ENCODE peak calls at places on chromosomes 3 and 15, in seven cellular contexts. X, M, Q, E, R, K and C are unnamed samples.

GRCh38 chr15:71651750-71652186 is 158.6 kb upstream of the NR2E3 start:
- DNase-seq in K (peak), R (no peak), X (peak), E (no peak), M (peak), Q (no peak), C (peak)

GRCh38 chr3:71693641-71694040 is 31.6 kb downstream of the EIF4E3 start:
- DNase-seq in K (no peak), R (no peak), Q (no peak), M (no peak), X (no peak), E (no peak), C (no peak)

GRCh38 chr3:113844622-113845222 is 6.1 kb downstream of the GRAMD1C start:
- DNase-seq in R (no peak), X (no peak), E (no peak), M (no peak), Q (no peak), K (peak), C (peak)

GRCh38 chr15:33200444-33200843 is 5.9 kb upstream of the FMN1 start:
- DNase-seq in M (no peak), Q (no peak), R (no peak), X (no peak), K (no peak), E (no peak), C (no peak)

GRCh38 chr15:63968122-63968524 is 78.2 kb downstream of the DAPK2 start:
- DNase-seq in R (peak), Q (peak), K (no peak), X (no peak), E (no peak), M (no peak), C (no peak)

GRCh38 chr15:45448066-45448510 is 69.7 kb upstream of the GATM start:
- DNase-seq in E (no peak), M (no peak), K (no peak), R (no peak), X (no peak), Q (no peak), C (peak)

GRCh38 chr15:101139986-101140696 is 111.7 kb downstream of the CHSY1 start:
- DNase-seq in Q (peak), R (no peak), M (no peak), K (no peak), X (no peak), E (no peak), C (no peak)

GRCh38 chr3:50251220-50251619 is 15.2 kb downstream of the GNAI2 start:
- DNase-seq in K (no peak), Q (no peak), R (no peak), E (no peak), X (no peak), M (no peak), C (no peak)

GRCh38 chr3:35936571-35936970 is 297.2 kb downstream of the ARPP21 start:
- DNase-seq in Q (no peak), E (no peak), M (no peak), X (no peak), R (no peak), K (no peak), C (no peak)

GRCh38 chr15:52503788-52504496 is 24.7 kb downstream of the MYO5A start:
- DNase-seq in E (no peak), R (no peak), M (no peak), X (no peak), Q (no peak), K (no peak), C (no peak)

GRCh38 chr15:88744548-88745020 is 58.7 kb upstream of the ACAN start:
- DNase-seq in E (no peak), R (no peak), K (no peak), X (no peak), Q (no peak), M (no peak), C (no peak)

GRCh38 chr3:47577583-47578118 is 1.0 kb downstream of the CSPG5 start:
- DNase-seq in R (no peak), M (no peak), K (no peak), X (peak), Q (no peak), E (no peak), C (no peak)

GRCh38 chr15:56693761-56694160 is 39.5 kb downstream of the ZNF280D start:
- DNase-seq in X (no peak), E (no peak), M (no peak), R (no peak), Q (no peak), K (no peak), C (no peak)

GRCh38 chr3:167776144-167776685 is 40.7 kb downstream of the SERPINI1 start:
- DNase-seq in E (no peak), M (no peak), Q (no peak), K (no peak), X (no peak), R (no peak), C (no peak)

GRCh38 chr15:39784125-39784524 is 1.5 kb upstream of the FSIP1 start:
- DNase-seq in X (no peak), Q (no peak), M (no peak), K (no peak), R (no peak), E (no peak), C (peak)

GRCh38 chr3:70064194-70064787 is 64.8 kb downstream of the SAMMSON start:
- DNase-seq in X (peak), Q (no peak), K (no peak), E (no peak), R (no peak), M (no peak), C (peak)

GRCh38 chr3:116051040-116051439 is 394.2 kb downstream of the LSAMP start:
- DNase-seq in Q (no peak), X (no peak), K (no peak), E (no peak), M (no peak), R (no peak), C (no peak)

GRCh38 chr15:68815598-68815997 is 5.1 kb downstream of the ANP32A start:
- DNase-seq in R (no peak), M (no peak), K (no peak), E (no peak), X (no peak), Q (no peak), C (peak)

GRCh38 chr3:44906997-44907396 is 32.6 kb downstream of the TGM4 start:
- DNase-seq in R (no peak), Q (no peak), M (no peak), E (no peak), X (no peak), K (no peak), C (no peak)

GRCh38 chr3:46660543-46661523 is 32.6 kb downstream of the ALS2CL start:
- DNase-seq in X (no peak), K (no peak), Q (no peak), R (no peak), M (no peak), E (no peak), C (peak)

GRCh38 chr3:59797533-59797932 is 747.7 kb upstream of the CFAP20DC start:
- DNase-seq in Q (no peak), M (no peak), E (no peak), K (no peak), R (no peak), X (no peak), C (no peak)

GRCh38 chr3:133393691-133394474 is 6.0 kb upstream of the BFSP2 start:
- DNase-seq in X (no peak), Q (no peak), E (no peak), K (no peak), R (no peak), M (no peak), C (no peak)

GRCh38 chr15:70768247-70768883 is 5.0 kb upstream of the UACA start:
- DNase-seq in M (no peak), Q (no peak), E (no peak), X (no peak), R (no peak), K (no peak), C (no peak)

GRCh38 chr3:20258371-20258770 is 72.4 kb upstream of the SGO1 start:
- DNase-seq in Q (no peak), R (no peak), M (no peak), X (no peak), E (no peak), K (no peak), C (no peak)